ENCODE peak calls at places on chromosome 18, in ten cellular contexts. One of them, this sample, is unnamed.

GRCh38 chr18:31255953-31256352 is 62.0 kb upstream of the DSG1 start:
- DNase-seq in WTC11: no peak
- DNase-seq in foreskin fibroblast: no peak
- DNase-seq in endothelial cell: no peak
- DNase-seq in psoas muscle: no peak
- DNase-seq in right atrium auricular region: no peak
- DNase-seq in foreskin keratinocyte: peak; percentile 94
- DNase-seq in cardiac muscle cell: no peak
- DNase-seq in spleen: no peak
- DNase-seq in hepatocyte: no peak
- DNase-seq in this sample: no peak

GRCh38 chr18:50803579-50803978 is 16.2 kb downstream of the MRO start:
- DNase-seq in endothelial cell: no peak
- DNase-seq in foreskin fibroblast: no peak
- DNase-seq in hepatocyte: peak; percentile 43
- DNase-seq in spleen: no peak
- DNase-seq in right atrium auricular region: no peak
- DNase-seq in cardiac muscle cell: no peak
- DNase-seq in foreskin keratinocyte: no peak
- DNase-seq in WTC11: no peak
- DNase-seq in psoas muscle: no peak
- DNase-seq in this sample: no peak

GRCh38 chr18:8882632-8883408 is 177.5 kb downstream of the MTCL1 start:
- DNase-seq in endothelial cell: no peak
- DNase-seq in WTC11: peak; percentile 62
- DNase-seq in foreskin fibroblast: no peak
- DNase-seq in spleen: no peak
- DNase-seq in cardiac muscle cell: no peak
- DNase-seq in right atrium auricular region: no peak
- DNase-seq in psoas muscle: no peak
- DNase-seq in hepatocyte: no peak
- DNase-seq in foreskin keratinocyte: peak; percentile 35
- DNase-seq in this sample: no peak

GRCh38 chr18:63949068-63949737 is at the start of gene HMSD:
- DNase-seq in spleen: peak; percentile 88
- DNase-seq in hepatocyte: peak; percentile 72
- DNase-seq in foreskin fibroblast: peak; percentile 58
- DNase-seq in cardiac muscle cell: peak; percentile 47
- DNase-seq in psoas muscle: no peak
- DNase-seq in foreskin keratinocyte: peak; percentile 54
- DNase-seq in endothelial cell: peak; percentile 73
- DNase-seq in right atrium auricular region: no peak
- DNase-seq in WTC11: peak; percentile 84
- DNase-seq in this sample: peak; percentile 80

GRCh38 chr18:79471048-79471447 is 75.3 kb downstream of the NFATC1 start:
- DNase-seq in WTC11: no peak
- DNase-seq in psoas muscle: no peak
- DNase-seq in hepatocyte: no peak
- DNase-seq in foreskin keratinocyte: no peak
- DNase-seq in foreskin fibroblast: no peak
- DNase-seq in right atrium auricular region: no peak
- DNase-seq in cardiac muscle cell: no peak
- DNase-seq in endothelial cell: no peak
- DNase-seq in spleen: no peak
- DNase-seq in this sample: no peak

GRCh38 chr18:48902856-48903601 is 47.7 kb downstream of the SMAD7 start:
- DNase-seq in foreskin fibroblast: no peak
- DNase-seq in cardiac muscle cell: peak; percentile 89
- DNase-seq in psoas muscle: peak; percentile 82
- DNase-seq in hepatocyte: no peak
- DNase-seq in foreskin keratinocyte: no peak
- DNase-seq in right atrium auricular region: peak; percentile 87
- DNase-seq in spleen: peak; percentile 74
- DNase-seq in endothelial cell: no peak
- DNase-seq in WTC11: no peak
- DNase-seq in this sample: no peak

GRCh38 chr18:43961713-43962112 is 684.4 kb upstream of the SYT4 start:
- DNase-seq in psoas muscle: no peak
- DNase-seq in hepatocyte: peak; percentile 8
- DNase-seq in endothelial cell: no peak
- DNase-seq in cardiac muscle cell: no peak
- DNase-seq in foreskin fibroblast: no peak
- DNase-seq in WTC11: no peak
- DNase-seq in right atrium auricular region: no peak
- DNase-seq in foreskin keratinocyte: no peak
- DNase-seq in spleen: no peak
- DNase-seq in this sample: no peak

GRCh38 chr18:79988925-79989361 is 580 bp upstream of the TXNL4A start:
- DNase-seq in endothelial cell: no peak
- DNase-seq in psoas muscle: peak; percentile 57
- DNase-seq in hepatocyte: peak; percentile 69
- DNase-seq in WTC11: no peak
- DNase-seq in right atrium auricular region: peak; percentile 65
- DNase-seq in foreskin keratinocyte: peak; percentile 52
- DNase-seq in spleen: peak; percentile 81
- DNase-seq in foreskin fibroblast: peak; percentile 72
- DNase-seq in cardiac muscle cell: peak; percentile 65
- DNase-seq in this sample: no peak

DNA sequence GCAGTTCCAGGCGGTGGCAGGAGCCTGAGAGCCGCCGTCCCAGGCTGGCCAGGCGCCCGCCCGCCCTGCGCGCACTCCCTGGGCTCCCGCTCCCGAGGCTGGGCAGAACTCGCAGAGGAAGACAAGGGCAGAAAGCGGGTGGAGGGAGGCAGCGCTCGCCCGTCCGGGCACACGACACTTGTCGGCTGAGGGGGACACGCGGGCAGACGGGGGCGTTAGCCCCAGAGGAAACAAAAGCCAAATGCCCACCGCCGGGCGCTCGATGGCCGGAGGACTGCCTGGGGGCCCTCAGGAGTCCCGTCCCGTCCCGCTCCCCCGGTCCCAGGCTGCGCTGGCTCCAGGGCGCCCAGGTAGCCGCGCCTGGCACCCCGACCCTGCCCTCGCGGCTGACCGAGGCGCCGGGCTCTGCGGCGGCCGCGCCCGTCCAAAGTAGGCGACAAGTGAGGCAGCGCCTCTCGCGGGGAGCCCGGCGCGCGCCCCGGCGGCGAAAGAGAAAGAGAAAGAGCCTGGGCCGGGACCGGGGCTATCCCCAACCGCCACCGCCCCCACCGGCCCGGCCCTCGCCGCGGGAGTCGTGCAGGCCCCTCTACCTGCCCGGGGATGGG is 491 bp downstream of the L3MBTL4 start:
- DNase-seq in psoas muscle: peak; percentile 76
- DNase-seq in cardiac muscle cell: peak; percentile 23
- DNase-seq in WTC11: peak; percentile 59
- DNase-seq in hepatocyte: peak; percentile 80
- DNase-seq in foreskin keratinocyte: no peak
- DNase-seq in spleen: peak; percentile 95
- DNase-seq in foreskin fibroblast: peak; percentile 41
- DNase-seq in endothelial cell: peak; percentile 42
- DNase-seq in right atrium auricular region: no peak
- DNase-seq in this sample: peak; percentile 97
- TF ChIP-seq CTCF in psoas muscle: no peak
- TF ChIP-seq CTCF in cardiac muscle cell: no peak
- TF ChIP-seq CTCF in WTC11: no peak
- TF ChIP-seq CTCF in hepatocyte: peak; percentile 14
- TF ChIP-seq CTCF in foreskin keratinocyte: peak; percentile 30
- TF ChIP-seq CTCF in spleen: no peak
- TF ChIP-seq CTCF in foreskin fibroblast: no peak
- TF ChIP-seq CTCF in endothelial cell: no peak
- TF ChIP-seq CTCF in right atrium auricular region: peak; percentile 42
- TF ChIP-seq CTCF in this sample: peak; percentile 7

DNA sequence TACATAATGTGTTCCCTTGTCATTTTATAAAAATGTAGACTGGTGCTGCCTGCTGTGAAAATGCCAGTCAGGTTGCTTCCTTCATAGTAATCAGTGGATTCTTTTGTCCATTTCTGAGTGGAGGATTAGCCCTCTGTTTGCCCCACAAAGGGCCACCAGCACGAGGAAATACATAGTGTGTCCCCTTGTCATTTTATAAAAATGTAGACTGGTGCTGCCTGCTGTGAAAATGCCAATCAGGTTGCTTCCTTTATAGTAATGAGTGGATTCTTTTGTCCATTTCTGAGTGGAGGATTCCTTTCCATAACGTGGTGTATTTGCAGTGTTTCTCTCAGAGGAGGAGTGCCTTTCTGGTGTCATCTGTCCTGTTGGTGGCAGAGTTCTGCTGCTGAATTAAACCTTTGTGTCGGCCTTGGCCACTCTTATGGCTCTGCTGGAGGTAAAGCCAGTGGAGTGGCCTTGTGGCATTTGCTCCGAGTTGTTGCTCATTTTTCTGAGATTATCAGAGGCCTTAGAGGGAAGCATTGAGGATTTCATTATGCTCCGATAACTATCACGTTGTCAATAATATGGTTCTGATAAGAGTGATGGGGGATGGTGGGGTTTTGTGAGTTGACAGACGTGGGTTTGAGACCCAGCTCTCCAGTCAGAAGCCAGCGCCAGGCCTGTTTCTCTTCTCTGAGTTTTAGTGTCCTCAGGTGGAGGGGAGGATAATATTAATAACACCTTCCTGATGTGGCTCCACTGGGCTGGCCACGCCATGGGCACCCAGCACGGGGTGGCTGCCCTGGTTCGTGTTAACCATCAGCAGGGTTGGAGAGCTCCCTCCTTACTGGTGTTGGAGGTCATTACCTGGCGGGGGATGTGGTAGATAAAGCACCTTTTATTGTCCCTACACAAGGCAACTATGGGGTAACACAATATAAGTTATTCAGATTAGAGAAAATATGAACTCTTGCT is 96.6 kb downstream of the NEDD4L start:
- DNase-seq in psoas muscle: no peak
- DNase-seq in foreskin fibroblast: no peak
- DNase-seq in foreskin keratinocyte: no peak
- DNase-seq in spleen: no peak
- DNase-seq in hepatocyte: no peak
- DNase-seq in WTC11: no peak
- DNase-seq in cardiac muscle cell: no peak
- DNase-seq in right atrium auricular region: no peak
- DNase-seq in endothelial cell: no peak
- DNase-seq in this sample: no peak
- TF ChIP-seq CTCF in psoas muscle: no peak
- TF ChIP-seq CTCF in foreskin fibroblast: no peak
- TF ChIP-seq CTCF in foreskin keratinocyte: no peak
- TF ChIP-seq CTCF in spleen: no peak
- TF ChIP-seq CTCF in hepatocyte: peak; percentile 17
- TF ChIP-seq CTCF in WTC11: no peak
- TF ChIP-seq CTCF in cardiac muscle cell: no peak
- TF ChIP-seq CTCF in right atrium auricular region: peak; percentile 39
- TF ChIP-seq CTCF in endothelial cell: no peak
- TF ChIP-seq CTCF in this sample: no peak

GRCh38 chr18:58608216-58608615 is 20.7 kb downstream of the ALPK2 start:
- DNase-seq in endothelial cell: no peak
- DNase-seq in cardiac muscle cell: no peak
- DNase-seq in hepatocyte: no peak
- DNase-seq in right atrium auricular region: no peak
- DNase-seq in spleen: no peak
- DNase-seq in WTC11: no peak
- DNase-seq in foreskin keratinocyte: no peak
- DNase-seq in psoas muscle: no peak
- DNase-seq in foreskin fibroblast: no peak
- DNase-seq in this sample: no peak

GRCh38 chr18:58612239-58613055 is 16.4 kb downstream of the ALPK2 start:
- DNase-seq in foreskin keratinocyte: peak; percentile 90
- DNase-seq in foreskin fibroblast: no peak
- DNase-seq in right atrium auricular region: no peak
- DNase-seq in spleen: no peak
- DNase-seq in cardiac muscle cell: no peak
- DNase-seq in psoas muscle: no peak
- DNase-seq in endothelial cell: no peak
- DNase-seq in hepatocyte: no peak
- DNase-seq in WTC11: no peak
- DNase-seq in this sample: no peak

GRCh38 chr18:58609536-58609993 is 19.3 kb downstream of the ALPK2 start:
- DNase-seq in spleen: no peak
- DNase-seq in WTC11: no peak
- DNase-seq in foreskin fibroblast: no peak
- DNase-seq in psoas muscle: no peak
- DNase-seq in foreskin keratinocyte: no peak
- DNase-seq in endothelial cell: no peak
- DNase-seq in right atrium auricular region: no peak
- DNase-seq in hepatocyte: no peak
- DNase-seq in cardiac muscle cell: no peak
- DNase-seq in this sample: peak; percentile 44

GRCh38 chr18:58615150-58616132 is 13.4 kb downstream of the ALPK2 start:
- DNase-seq in psoas muscle: no peak
- DNase-seq in foreskin fibroblast: no peak
- DNase-seq in right atrium auricular region: no peak
- DNase-seq in foreskin keratinocyte: peak; percentile 35
- DNase-seq in spleen: no peak
- DNase-seq in hepatocyte: no peak
- DNase-seq in WTC11: no peak
- DNase-seq in endothelial cell: no peak
- DNase-seq in cardiac muscle cell: no peak
- DNase-seq in this sample: peak; percentile 60

DNA sequence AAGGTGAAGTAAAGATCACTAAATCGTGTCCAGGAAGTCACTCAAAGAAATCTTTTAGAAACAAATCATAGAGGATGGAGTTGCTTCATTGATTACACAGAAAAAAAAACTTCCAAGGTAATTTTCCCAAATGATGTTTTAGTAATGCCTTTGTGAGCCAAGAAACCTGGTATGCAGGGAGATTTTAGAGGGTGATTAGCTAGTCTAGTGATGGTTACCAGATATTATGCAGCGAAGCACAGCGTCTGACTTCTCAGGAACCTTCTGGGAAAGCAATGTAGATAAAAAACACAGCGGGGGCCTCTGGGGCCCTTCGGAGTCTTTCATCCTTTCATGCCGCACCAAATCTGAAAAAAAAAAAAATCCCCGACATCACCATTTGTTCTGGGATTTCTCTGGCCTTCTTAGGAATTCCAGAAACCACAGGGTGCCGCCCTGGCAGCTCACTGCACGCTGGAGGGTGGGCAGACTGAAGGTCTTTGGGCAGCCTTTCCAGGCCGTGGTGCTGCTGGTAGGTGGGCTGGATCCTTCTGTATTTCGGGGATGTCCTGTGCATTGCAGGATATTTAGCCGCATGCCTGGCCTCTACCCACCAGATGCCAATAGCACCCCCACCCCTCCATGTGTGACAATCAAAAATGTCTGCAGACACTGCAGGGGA is 17.3 kb downstream of the ALPK2 start:
- DNase-seq in WTC11: peak; percentile 65
- DNase-seq in foreskin keratinocyte: peak; percentile 68
- DNase-seq in psoas muscle: no peak
- DNase-seq in right atrium auricular region: no peak
- DNase-seq in hepatocyte: no peak
- DNase-seq in endothelial cell: no peak
- DNase-seq in foreskin fibroblast: no peak
- DNase-seq in spleen: no peak
- DNase-seq in cardiac muscle cell: no peak
- DNase-seq in this sample: no peak
- TF ChIP-seq CTCF in WTC11: no peak
- TF ChIP-seq CTCF in foreskin keratinocyte: no peak
- TF ChIP-seq CTCF in psoas muscle: no peak
- TF ChIP-seq CTCF in right atrium auricular region: no peak
- TF ChIP-seq CTCF in hepatocyte: no peak
- TF ChIP-seq CTCF in endothelial cell: no peak
- TF ChIP-seq CTCF in foreskin fibroblast: no peak
- TF ChIP-seq CTCF in spleen: no peak
- TF ChIP-seq CTCF in cardiac muscle cell: no peak
- TF ChIP-seq CTCF in this sample: no peak

DNA sequence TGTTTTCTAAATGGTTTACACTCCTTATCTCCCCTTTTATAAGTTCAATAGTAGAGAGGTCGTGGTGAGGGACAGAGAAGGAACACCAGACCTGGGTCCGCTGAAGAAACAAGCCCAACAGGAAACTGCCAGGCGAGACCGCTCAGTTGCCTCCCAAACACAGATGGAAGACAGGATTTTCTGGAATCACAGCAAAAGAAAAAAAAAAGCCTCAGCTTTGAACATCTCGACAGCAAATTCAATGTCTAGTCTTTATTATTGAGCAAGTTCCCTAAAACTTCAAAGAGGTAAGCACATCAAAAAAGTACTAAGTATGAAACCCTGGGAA is 33.5 kb upstream of the GNAL start:
- DNase-seq in right atrium auricular region: no peak
- DNase-seq in psoas muscle: no peak
- DNase-seq in cardiac muscle cell: no peak
- DNase-seq in WTC11: no peak
- DNase-seq in foreskin keratinocyte: no peak
- DNase-seq in hepatocyte: no peak
- DNase-seq in spleen: no peak
- DNase-seq in foreskin fibroblast: no peak
- DNase-seq in endothelial cell: no peak
- DNase-seq in this sample: no peak
- TF ChIP-seq CTCF in right atrium auricular region: peak; percentile 7
- TF ChIP-seq CTCF in psoas muscle: no peak
- TF ChIP-seq CTCF in cardiac muscle cell: no peak
- TF ChIP-seq CTCF in WTC11: no peak
- TF ChIP-seq CTCF in foreskin keratinocyte: no peak
- TF ChIP-seq CTCF in hepatocyte: no peak
- TF ChIP-seq CTCF in spleen: no peak
- TF ChIP-seq CTCF in foreskin fibroblast: no peak
- TF ChIP-seq CTCF in endothelial cell: peak; percentile 27
- TF ChIP-seq CTCF in this sample: no peak